ENCODE peak calls at places on chromosomes 3 and 15, in eight cellular contexts. One of them, this sample, is unnamed.

GRCh38 chr15:38187646-38188313 is 64.9 kb upstream of the SPRED1 start:
- DNase-seq in non-pigmented ciliary epithelial cell: no peak
- DNase-seq in NCI-H460: no peak
- DNase-seq in NK-92 treated with Interleukin-12 subunit alpha and Interleukin-12 subunit beta, amount 100 ng/mL, for 24 hours: no peak
- DNase-seq in GM23248: no peak
- DNase-seq in HFFc6: no peak
- DNase-seq in colonic mucosa: no peak
- DNase-seq in activated T-cell treated with anti-CD3 and anti-CD28 coated beads, Interleukin-2, amount 50 U/mL, for 1 hour: no peak
- DNase-seq in this sample: no peak

GRCh38 chr15:39282663-39283208 is 298.1 kb upstream of the THBS1 start:
- DNase-seq in GM23248: peak; percentile 60
- DNase-seq in colonic mucosa: no peak
- DNase-seq in HFFc6: no peak
- DNase-seq in NCI-H460: no peak
- DNase-seq in non-pigmented ciliary epithelial cell: no peak
- DNase-seq in activated T-cell treated with anti-CD3 and anti-CD28 coated beads, Interleukin-2, amount 50 U/mL, for 1 hour: no peak
- DNase-seq in NK-92 treated with Interleukin-12 subunit alpha and Interleukin-12 subunit beta, amount 100 ng/mL, for 24 hours: no peak
- DNase-seq in this sample: no peak

GRCh38 chr15:85579957-85580694 is 199.7 kb downstream of the AKAP13 start:
- DNase-seq in GM23248: peak; percentile 82
- DNase-seq in NCI-H460: no peak
- DNase-seq in non-pigmented ciliary epithelial cell: no peak
- DNase-seq in NK-92 treated with Interleukin-12 subunit alpha and Interleukin-12 subunit beta, amount 100 ng/mL, for 24 hours: no peak
- DNase-seq in colonic mucosa: peak; percentile 79
- DNase-seq in HFFc6: no peak
- DNase-seq in activated T-cell treated with anti-CD3 and anti-CD28 coated beads, Interleukin-2, amount 50 U/mL, for 1 hour: no peak
- DNase-seq in this sample: no peak

GRCh38 chr3:122085666-122086065 is 30.5 kb downstream of the CD86 start:
- DNase-seq in NK-92 treated with Interleukin-12 subunit alpha and Interleukin-12 subunit beta, amount 100 ng/mL, for 24 hours: no peak
- DNase-seq in activated T-cell treated with anti-CD3 and anti-CD28 coated beads, Interleukin-2, amount 50 U/mL, for 1 hour: no peak
- DNase-seq in colonic mucosa: no peak
- DNase-seq in NCI-H460: no peak
- DNase-seq in GM23248: peak; percentile 24
- DNase-seq in non-pigmented ciliary epithelial cell: no peak
- DNase-seq in HFFc6: peak; percentile 5
- DNase-seq in this sample: no peak

GRCh38 chr3:109396811-109397210 is 59.5 kb upstream of the DPPA4 start:
- DNase-seq in HFFc6: no peak
- DNase-seq in non-pigmented ciliary epithelial cell: peak; percentile 2
- DNase-seq in colonic mucosa: no peak
- DNase-seq in NCI-H460: no peak
- DNase-seq in GM23248: no peak
- DNase-seq in activated T-cell treated with anti-CD3 and anti-CD28 coated beads, Interleukin-2, amount 50 U/mL, for 1 hour: no peak
- DNase-seq in NK-92 treated with Interleukin-12 subunit alpha and Interleukin-12 subunit beta, amount 100 ng/mL, for 24 hours: no peak
- DNase-seq in this sample: no peak

GRCh38 chr15:83282859-83283812 is 1.3 kb downstream of the BNC1 start:
- DNase-seq in NCI-H460: no peak
- DNase-seq in non-pigmented ciliary epithelial cell: no peak
- DNase-seq in GM23248: peak; percentile 79
- DNase-seq in activated T-cell treated with anti-CD3 and anti-CD28 coated beads, Interleukin-2, amount 50 U/mL, for 1 hour: no peak
- DNase-seq in colonic mucosa: no peak
- DNase-seq in HFFc6: peak; percentile 36
- DNase-seq in NK-92 treated with Interleukin-12 subunit alpha and Interleukin-12 subunit beta, amount 100 ng/mL, for 24 hours: no peak
- DNase-seq in this sample: no peak

GRCh38 chr3:56772926-56773587 is 28.7 kb downstream of the ARHGEF3 start:
- DNase-seq in NCI-H460: no peak
- DNase-seq in HFFc6: no peak
- DNase-seq in non-pigmented ciliary epithelial cell: no peak
- DNase-seq in colonic mucosa: no peak
- DNase-seq in GM23248: peak; percentile 8
- DNase-seq in activated T-cell treated with anti-CD3 and anti-CD28 coated beads, Interleukin-2, amount 50 U/mL, for 1 hour: no peak
- DNase-seq in NK-92 treated with Interleukin-12 subunit alpha and Interleukin-12 subunit beta, amount 100 ng/mL, for 24 hours: no peak
- DNase-seq in this sample: no peak

GRCh38 chr3:142595581-142595950 is 627 bp upstream of the PLS1 start:
- DNase-seq in NCI-H460: no peak
- DNase-seq in non-pigmented ciliary epithelial cell: peak; percentile 93
- DNase-seq in NK-92 treated with Interleukin-12 subunit alpha and Interleukin-12 subunit beta, amount 100 ng/mL, for 24 hours: no peak
- DNase-seq in GM23248: peak; percentile 75
- DNase-seq in HFFc6: peak; percentile 72
- DNase-seq in activated T-cell treated with anti-CD3 and anti-CD28 coated beads, Interleukin-2, amount 50 U/mL, for 1 hour: no peak
- DNase-seq in colonic mucosa: no peak
- DNase-seq in this sample: no peak

GRCh38 chr3:50374363-50375108 is 15.2 kb upstream of the TMEM115 start:
- DNase-seq in NCI-H460: no peak
- DNase-seq in GM23248: no peak
- DNase-seq in colonic mucosa: no peak
- DNase-seq in NK-92 treated with Interleukin-12 subunit alpha and Interleukin-12 subunit beta, amount 100 ng/mL, for 24 hours: no peak
- DNase-seq in non-pigmented ciliary epithelial cell: no peak
- DNase-seq in activated T-cell treated with anti-CD3 and anti-CD28 coated beads, Interleukin-2, amount 50 U/mL, for 1 hour: no peak
- DNase-seq in HFFc6: no peak
- DNase-seq in this sample: no peak

GRCh38 chr15:90315276-90315982 is 36.7 kb upstream of the ZNF774 start:
- DNase-seq in NK-92 treated with Interleukin-12 subunit alpha and Interleukin-12 subunit beta, amount 100 ng/mL, for 24 hours: no peak
- DNase-seq in HFFc6: peak; percentile 25
- DNase-seq in activated T-cell treated with anti-CD3 and anti-CD28 coated beads, Interleukin-2, amount 50 U/mL, for 1 hour: no peak
- DNase-seq in non-pigmented ciliary epithelial cell: no peak
- DNase-seq in colonic mucosa: peak; percentile 88
- DNase-seq in GM23248: peak; percentile 83
- DNase-seq in NCI-H460: peak; percentile 9
- DNase-seq in this sample: no peak

GRCh38 chr3:197508051-197508451 is 47.7 kb downstream of the BDH1 start:
- DNase-seq in non-pigmented ciliary epithelial cell: no peak
- DNase-seq in NK-92 treated with Interleukin-12 subunit alpha and Interleukin-12 subunit beta, amount 100 ng/mL, for 24 hours: no peak
- DNase-seq in colonic mucosa: no peak
- DNase-seq in GM23248: no peak
- DNase-seq in HFFc6: no peak
- DNase-seq in activated T-cell treated with anti-CD3 and anti-CD28 coated beads, Interleukin-2, amount 50 U/mL, for 1 hour: no peak
- DNase-seq in NCI-H460: no peak
- DNase-seq in this sample: no peak

GRCh38 chr3:13787533-13787932 is 92.3 kb downstream of the WNT7A start:
- DNase-seq in non-pigmented ciliary epithelial cell: no peak
- DNase-seq in NCI-H460: no peak
- DNase-seq in GM23248: no peak
- DNase-seq in colonic mucosa: no peak
- DNase-seq in NK-92 treated with Interleukin-12 subunit alpha and Interleukin-12 subunit beta, amount 100 ng/mL, for 24 hours: no peak
- DNase-seq in HFFc6: no peak
- DNase-seq in activated T-cell treated with anti-CD3 and anti-CD28 coated beads, Interleukin-2, amount 50 U/mL, for 1 hour: no peak
- DNase-seq in this sample: no peak

GRCh38 chr3:153293222-153293621 is 131.2 kb downstream of the RAP2B start:
- DNase-seq in activated T-cell treated with anti-CD3 and anti-CD28 coated beads, Interleukin-2, amount 50 U/mL, for 1 hour: no peak
- DNase-seq in NCI-H460: peak; percentile 43
- DNase-seq in HFFc6: peak; percentile 55
- DNase-seq in colonic mucosa: no peak
- DNase-seq in GM23248: peak; percentile 89
- DNase-seq in NK-92 treated with Interleukin-12 subunit alpha and Interleukin-12 subunit beta, amount 100 ng/mL, for 24 hours: no peak
- DNase-seq in non-pigmented ciliary epithelial cell: no peak
- DNase-seq in this sample: no peak

GRCh38 chr3:136617123-136617700 is 135.0 kb downstream of the STAG1 start:
- DNase-seq in non-pigmented ciliary epithelial cell: no peak
- DNase-seq in NCI-H460: no peak
- DNase-seq in GM23248: no peak
- DNase-seq in activated T-cell treated with anti-CD3 and anti-CD28 coated beads, Interleukin-2, amount 50 U/mL, for 1 hour: no peak
- DNase-seq in NK-92 treated with Interleukin-12 subunit alpha and Interleukin-12 subunit beta, amount 100 ng/mL, for 24 hours: no peak
- DNase-seq in colonic mucosa: no peak
- DNase-seq in HFFc6: no peak
- DNase-seq in this sample: no peak

GRCh38 chr3:189144645-189145044 is 27.1 kb upstream of the TPRG1 start:
- DNase-seq in non-pigmented ciliary epithelial cell: no peak
- DNase-seq in activated T-cell treated with anti-CD3 and anti-CD28 coated beads, Interleukin-2, amount 50 U/mL, for 1 hour: no peak
- DNase-seq in colonic mucosa: peak; percentile 29
- DNase-seq in NK-92 treated with Interleukin-12 subunit alpha and Interleukin-12 subunit beta, amount 100 ng/mL, for 24 hours: peak; percentile 39
- DNase-seq in NCI-H460: no peak
- DNase-seq in HFFc6: no peak
- DNase-seq in GM23248: peak; percentile 16
- DNase-seq in this sample: peak; percentile 61

GRCh38 chr15:41495736-41496599 is 2.3 kb downstream of the ITPKA start:
- DNase-seq in NCI-H460: no peak
- DNase-seq in non-pigmented ciliary epithelial cell: no peak
- DNase-seq in colonic mucosa: peak; percentile 81
- DNase-seq in HFFc6: no peak
- DNase-seq in GM23248: no peak
- DNase-seq in NK-92 treated with Interleukin-12 subunit alpha and Interleukin-12 subunit beta, amount 100 ng/mL, for 24 hours: no peak
- DNase-seq in activated T-cell treated with anti-CD3 and anti-CD28 coated beads, Interleukin-2, amount 50 U/mL, for 1 hour: no peak
- DNase-seq in this sample: no peak

GRCh38 chr15:90986790-90987507 is 7.4 kb downstream of the PRC1 start:
- DNase-seq in colonic mucosa: no peak
- DNase-seq in activated T-cell treated with anti-CD3 and anti-CD28 coated beads, Interleukin-2, amount 50 U/mL, for 1 hour: no peak
- DNase-seq in NCI-H460: no peak
- DNase-seq in NK-92 treated with Interleukin-12 subunit alpha and Interleukin-12 subunit beta, amount 100 ng/mL, for 24 hours: no peak
- DNase-seq in GM23248: no peak
- DNase-seq in non-pigmented ciliary epithelial cell: no peak
- DNase-seq in HFFc6: no peak
- DNase-seq in this sample: no peak

GRCh38 chr15:58260186-58260910 is 122.2 kb downstream of the AQP9 start:
- DNase-seq in NCI-H460: no peak
- DNase-seq in activated T-cell treated with anti-CD3 and anti-CD28 coated beads, Interleukin-2, amount 50 U/mL, for 1 hour: no peak
- DNase-seq in GM23248: peak; percentile 4
- DNase-seq in colonic mucosa: no peak
- DNase-seq in NK-92 treated with Interleukin-12 subunit alpha and Interleukin-12 subunit beta, amount 100 ng/mL, for 24 hours: no peak
- DNase-seq in non-pigmented ciliary epithelial cell: no peak
- DNase-seq in HFFc6: no peak
- DNase-seq in this sample: no peak

GRCh38 chr15:48693474-48693873 is 48.0 kb upstream of the FBN1 start:
- DNase-seq in NK-92 treated with Interleukin-12 subunit alpha and Interleukin-12 subunit beta, amount 100 ng/mL, for 24 hours: no peak
- DNase-seq in HFFc6: peak; percentile 76
- DNase-seq in GM23248: peak; percentile 85
- DNase-seq in NCI-H460: no peak
- DNase-seq in activated T-cell treated with anti-CD3 and anti-CD28 coated beads, Interleukin-2, amount 50 U/mL, for 1 hour: no peak
- DNase-seq in colonic mucosa: no peak
- DNase-seq in non-pigmented ciliary epithelial cell: no peak
- DNase-seq in this sample: no peak

GRCh38 chr3:151265866-151266265 is 12.5 kb downstream of the P2RY14 start:
- DNase-seq in non-pigmented ciliary epithelial cell: no peak
- DNase-seq in NK-92 treated with Interleukin-12 subunit alpha and Interleukin-12 subunit beta, amount 100 ng/mL, for 24 hours: no peak
- DNase-seq in HFFc6: no peak
- DNase-seq in GM23248: no peak
- DNase-seq in activated T-cell treated with anti-CD3 and anti-CD28 coated beads, Interleukin-2, amount 50 U/mL, for 1 hour: no peak
- DNase-seq in colonic mucosa: no peak
- DNase-seq in NCI-H460: no peak
- DNase-seq in this sample: no peak

GRCh38 chr3:27090265-27091041 is 278.7 kb downstream of the NEK10 start:
- DNase-seq in activated T-cell treated with anti-CD3 and anti-CD28 coated beads, Interleukin-2, amount 50 U/mL, for 1 hour: no peak
- DNase-seq in colonic mucosa: no peak
- DNase-seq in non-pigmented ciliary epithelial cell: no peak
- DNase-seq in HFFc6: no peak
- DNase-seq in NK-92 treated with Interleukin-12 subunit alpha and Interleukin-12 subunit beta, amount 100 ng/mL, for 24 hours: no peak
- DNase-seq in GM23248: peak; percentile 14
- DNase-seq in NCI-H460: no peak
- DNase-seq in this sample: no peak

GRCh38 chr3:16813336-16813735 is 71.4 kb upstream of the PLCL2 start:
- DNase-seq in GM23248: no peak
- DNase-seq in HFFc6: no peak
- DNase-seq in activated T-cell treated with anti-CD3 and anti-CD28 coated beads, Interleukin-2, amount 50 U/mL, for 1 hour: no peak
- DNase-seq in non-pigmented ciliary epithelial cell: no peak
- DNase-seq in NK-92 treated with Interleukin-12 subunit alpha and Interleukin-12 subunit beta, amount 100 ng/mL, for 24 hours: no peak
- DNase-seq in colonic mucosa: no peak
- DNase-seq in NCI-H460: no peak
- DNase-seq in this sample: no peak

GRCh38 chr15:97652700-97653167 is 307.8 kb upstream of the ARRDC4 start:
- DNase-seq in NCI-H460: no peak
- DNase-seq in NK-92 treated with Interleukin-12 subunit alpha and Interleukin-12 subunit beta, amount 100 ng/mL, for 24 hours: no peak
- DNase-seq in GM23248: no peak
- DNase-seq in colonic mucosa: no peak
- DNase-seq in HFFc6: no peak
- DNase-seq in activated T-cell treated with anti-CD3 and anti-CD28 coated beads, Interleukin-2, amount 50 U/mL, for 1 hour: no peak
- DNase-seq in non-pigmented ciliary epithelial cell: no peak
- DNase-seq in this sample: no peak

GRCh38 chr3:129439381-129439816 is 349 bp downstream of the MBD4 start:
- DNase-seq in colonic mucosa: peak; percentile 64
- DNase-seq in activated T-cell treated with anti-CD3 and anti-CD28 coated beads, Interleukin-2, amount 50 U/mL, for 1 hour: no peak
- DNase-seq in HFFc6: no peak
- DNase-seq in GM23248: peak; percentile 64
- DNase-seq in NK-92 treated with Interleukin-12 subunit alpha and Interleukin-12 subunit beta, amount 100 ng/mL, for 24 hours: no peak
- DNase-seq in non-pigmented ciliary epithelial cell: no peak
- DNase-seq in NCI-H460: no peak
- DNase-seq in this sample: no peak

GRCh38 chr3:58249358-58250092 is 11.9 kb downstream of the ABHD6 start:
- DNase-seq in NCI-H460: no peak
- DNase-seq in HFFc6: no peak
- DNase-seq in GM23248: no peak
- DNase-seq in colonic mucosa: peak; percentile 87
- DNase-seq in non-pigmented ciliary epithelial cell: no peak
- DNase-seq in activated T-cell treated with anti-CD3 and anti-CD28 coated beads, Interleukin-2, amount 50 U/mL, for 1 hour: no peak
- DNase-seq in NK-92 treated with Interleukin-12 subunit alpha and Interleukin-12 subunit beta, amount 100 ng/mL, for 24 hours: no peak
- DNase-seq in this sample: no peak

GRCh38 chr15:75763137-75763611 is 50.5 kb upstream of the CSPG4 start:
- DNase-seq in NCI-H460: no peak
- DNase-seq in HFFc6: no peak
- DNase-seq in GM23248: no peak
- DNase-seq in colonic mucosa: no peak
- DNase-seq in activated T-cell treated with anti-CD3 and anti-CD28 coated beads, Interleukin-2, amount 50 U/mL, for 1 hour: no peak
- DNase-seq in non-pigmented ciliary epithelial cell: no peak
- DNase-seq in NK-92 treated with Interleukin-12 subunit alpha and Interleukin-12 subunit beta, amount 100 ng/mL, for 24 hours: no peak
- DNase-seq in this sample: no peak

GRCh38 chr3:49199244-49199899 is 28.0 kb downstream of the KLHDC8B start:
- DNase-seq in HFFc6: no peak
- DNase-seq in colonic mucosa: peak; percentile 81
- DNase-seq in activated T-cell treated with anti-CD3 and anti-CD28 coated beads, Interleukin-2, amount 50 U/mL, for 1 hour: no peak
- DNase-seq in NK-92 treated with Interleukin-12 subunit alpha and Interleukin-12 subunit beta, amount 100 ng/mL, for 24 hours: no peak
- DNase-seq in non-pigmented ciliary epithelial cell: peak; percentile 37
- DNase-seq in NCI-H460: no peak
- DNase-seq in GM23248: peak; percentile 95
- DNase-seq in this sample: no peak

GRCh38 chr15:88704791-88705768 is 66.3 kb downstream of the ISG20 start:
- DNase-seq in HFFc6: no peak
- DNase-seq in GM23248: peak; percentile 45
- DNase-seq in activated T-cell treated with anti-CD3 and anti-CD28 coated beads, Interleukin-2, amount 50 U/mL, for 1 hour: peak; percentile 20
- DNase-seq in NCI-H460: peak; percentile 1
- DNase-seq in colonic mucosa: peak; percentile 41
- DNase-seq in NK-92 treated with Interleukin-12 subunit alpha and Interleukin-12 subunit beta, amount 100 ng/mL, for 24 hours: no peak
- DNase-seq in non-pigmented ciliary epithelial cell: no peak
- DNase-seq in this sample: no peak

GRCh38 chr3:106030620-106030945 is 161.8 kb upstream of the CBLB start:
- DNase-seq in NCI-H460: no peak
- DNase-seq in non-pigmented ciliary epithelial cell: peak; percentile 31
- DNase-seq in colonic mucosa: no peak
- DNase-seq in HFFc6: peak; percentile 28
- DNase-seq in activated T-cell treated with anti-CD3 and anti-CD28 coated beads, Interleukin-2, amount 50 U/mL, for 1 hour: no peak
- DNase-seq in GM23248: peak; percentile 63
- DNase-seq in NK-92 treated with Interleukin-12 subunit alpha and Interleukin-12 subunit beta, amount 100 ng/mL, for 24 hours: no peak
- DNase-seq in this sample: no peak